ENCODE peak calls at places on chromosomes 2 and 18, in four cellular contexts. Y is LHCN-M2, D is RWPE2, K is foreskin keratinocyte. E is an unnamed sample.

GRCh38 chr2:135773917-135774316 is 32.3 kb downstream of the UBXN4 start:
- DNase-seq in Y (peak), D (no peak), K (no peak), E (no peak)

GRCh38 chr18:45920367-45920766 is 46.8 kb downstream of the EPG5 start:
- DNase-seq in Y (peak), D (peak), K (peak), E (peak)

GRCh38 chr2:144583741-144584453 is 64.0 kb upstream of the ZEB2 start:
- DNase-seq in Y (peak), D (no peak), K (peak), E (no peak)

GRCh38 chr2:179703702-179704101 is 157.7 kb downstream of the ZNF385B start:
- DNase-seq in Y (peak), D (no peak), K (no peak), E (no peak)

GRCh38 chr2:160054984-160055725 is 7.3 kb downstream of the PLA2R1 start:
- DNase-seq in Y (no peak), D (no peak), K (no peak), E (no peak)

GRCh38 chr2:208541982-208542464 is 135.4 kb downstream of the PTH2R start:
- DNase-seq in Y (no peak), D (no peak), K (no peak), E (no peak)

GRCh38 chr18:55275042-55275897 is 312.7 kb downstream of the TCF4 start:
- DNase-seq in Y (peak), D (no peak), K (no peak), E (peak)

GRCh38 chr18:35711227-35711626 is 129.7 kb downstream of the GALNT1 start:
- DNase-seq in Y (no peak), D (no peak), K (no peak), E (no peak)

GRCh38 chr18:9094307-9095226 is 7.9 kb upstream of the NDUFV2 start:
- DNase-seq in Y (peak), D (no peak), K (no peak), E (no peak)

GRCh38 chr2:124663293-124663997 is 638.4 kb downstream of the CNTNAP5 start:
- DNase-seq in Y (no peak), D (no peak), K (no peak), E (no peak)

GRCh38 chr2:234291765-234292204 is 205.1 kb downstream of the ARL4C start:
- DNase-seq in Y (peak), D (no peak), K (no peak), E (peak)

GRCh38 chr2:160478660-160479059 is 14.9 kb downstream of the RBMS1 start:
- DNase-seq in Y (no peak), D (no peak), K (no peak), E (no peak)

GRCh38 chr18:8525692-8526091 is 83.5 kb upstream of the RAB12 start:
- DNase-seq in Y (no peak), D (no peak), K (no peak), E (peak)